ENCODE peak calls at places on chromosome 9, in ten cellular contexts. U is K562; Y is activated CD4-positive, alpha-beta T cell treated with anti-CD3 and anti-CD28 coated beads for 48 hours; K is central memory CD4-positive, alpha-beta T cell; X is posterior cingulate gyrus; D is NCI-H345; R is HEK293T; F is erythroblast; Q is anterior cingulate cortex; T is kidney epithelial cell. V is an unnamed sample.

GRCh38 chr9:131875828-131876485 is 136.1 kb upstream of the RAPGEF1 start:
- DNase-seq in U (no peak), Y (no peak), K (no peak), X (no peak), D (no peak), R (no peak), F (no peak), Q (no peak), T (no peak), V (peak)

GRCh38 chr9:98805506-98806272 is 1.8 kb upstream of the GALNT12 start:
- DNase-seq in U (no peak), Y (no peak), K (no peak), X (no peak), D (no peak), R (no peak), F (no peak), Q (no peak), T (no peak), V (no peak)

GRCh38 chr9:121085661-121086060 is 10.9 kb downstream of the CNTRL start:
- DNase-seq in U (no peak), Y (no peak), K (no peak), X (no peak), D (no peak), R (no peak), F (no peak), Q (no peak), T (no peak), V (no peak)

GRCh38 chr9:659286-659685 is 182.2 kb upstream of the DMRT1 start:
- DNase-seq in U (no peak), Y (no peak), K (no peak), X (no peak), D (no peak), R (no peak), F (no peak), Q (no peak), T (no peak), V (no peak)

GRCh38 chr9:130407916-130408659 is 36.7 kb upstream of the ASS1 start:
- DNase-seq in U (no peak), Y (no peak), K (no peak), X (no peak), D (no peak), R (no peak), F (no peak), Q (no peak), T (no peak), V (no peak)

GRCh38 chr9:12155731-12156130 is 537.5 kb upstream of the TYRP1 start:
- DNase-seq in U (no peak), Y (no peak), K (no peak), X (no peak), D (no peak), R (no peak), F (no peak), Q (no peak), T (no peak), V (no peak)

GRCh38 chr9:125959980-125960619 is 212.9 kb downstream of the PBX3 start:
- DNase-seq in U (no peak), Y (no peak), K (no peak), X (no peak), D (no peak), R (no peak), F (no peak), Q (no peak), T (no peak), V (no peak)

GRCh38 chr9:115411993-115412452 is 294.1 kb upstream of the TNC start:
- DNase-seq in U (no peak), Y (no peak), K (no peak), X (no peak), D (no peak), R (no peak), F (no peak), Q (no peak), T (no peak), V (no peak)

GRCh38 chr9:14132798-14133197 is 181.1 kb downstream of the NFIB start:
- DNase-seq in U (no peak), Y (no peak), K (no peak), X (no peak), D (no peak), R (no peak), F (no peak), Q (no peak), T (no peak), V (no peak)

GRCh38 chr9:133935328-133936040 is 56.6 kb downstream of the VAV2 start:
- DNase-seq in U (peak), Y (no peak), K (no peak), X (no peak), D (no peak), R (no peak), F (no peak), Q (no peak), T (peak), V (peak)

GRCh38 chr9:95167998-95168397 is 149.5 kb downstream of the FANCC start:
- DNase-seq in U (peak), Y (peak), K (peak), X (no peak), D (peak), R (peak), F (peak), Q (no peak), T (peak), V (no peak)

GRCh38 chr9:133255371-133255940 is 19.5 kb downstream of the ABO start:
- DNase-seq in U (no peak), Y (no peak), K (no peak), X (no peak), D (no peak), R (no peak), F (no peak), Q (no peak), T (no peak), V (no peak)

GRCh38 chr9:128114326-128115186 is 13.0 kb downstream of the PTGES2 start:
- DNase-seq in U (no peak), Y (no peak), K (no peak), X (no peak), D (no peak), R (no peak), F (no peak), Q (no peak), T (no peak), V (peak)

GRCh38 chr9:3751125-3751758 is 225.4 kb upstream of the RFX3 start:
- DNase-seq in U (no peak), Y (no peak), K (no peak), X (no peak), D (no peak), R (no peak), F (no peak), Q (peak), T (peak), V (no peak)

GRCh38 chr9:5425006-5425628 is 12.6 kb downstream of the PLGRKT start:
- DNase-seq in U (peak), Y (no peak), K (peak), X (no peak), D (peak), R (peak), F (peak), Q (no peak), T (no peak), V (no peak)

GRCh38 chr9:71506821-71507220 is 261.5 kb downstream of the CEMIP2 start:
- DNase-seq in U (no peak), Y (no peak), K (no peak), X (no peak), D (no peak), R (no peak), F (no peak), Q (no peak), T (peak), V (no peak)

GRCh38 chr9:14158911-14159310 is 155.0 kb downstream of the NFIB start:
- DNase-seq in U (no peak), Y (no peak), K (no peak), X (no peak), D (no peak), R (no peak), F (no peak), Q (no peak), T (no peak), V (no peak)

GRCh38 chr9:95852059-95853032 is 23.1 kb upstream of the ERCC6L2 start:
- DNase-seq in U (peak), Y (peak), K (no peak), X (no peak), D (peak), R (no peak), F (peak), Q (no peak), T (peak), V (no peak)

GRCh38 chr9:88037285-88037845 is 63.0 kb upstream of the CDK20 start:
- DNase-seq in U (no peak), Y (no peak), K (no peak), X (no peak), D (no peak), R (no peak), F (no peak), Q (no peak), T (no peak), V (no peak)

GRCh38 chr9:73050887-73051550 is 98.2 kb upstream of the ALDH1A1 start:
- DNase-seq in U (no peak), Y (no peak), K (no peak), X (no peak), D (no peak), R (peak), F (no peak), Q (no peak), T (no peak), V (no peak)

GRCh38 chr9:27442464-27442863 is 81.6 kb upstream of the IFNK start:
- DNase-seq in U (no peak), Y (no peak), K (no peak), X (no peak), D (no peak), R (no peak), F (no peak), Q (no peak), T (no peak), V (no peak)

GRCh38 chr9:83062011-83062652 is 810 bp downstream of the RASEF start:
- DNase-seq in U (no peak), Y (no peak), K (no peak), X (no peak), D (peak), R (peak), F (no peak), Q (no peak), T (no peak), V (no peak)